ENCODE peak calls at places on chromosome X, in nine cellular contexts. One of them, this sample, is unnamed. For H3K9me3, the result is how much of the 10 kb centered on the place peaks cover.

GRCh38 chrX:103730746-103731508 is 20.2 kb downstream of the TMEM31 start:
- DNase-seq in tibial artery: no peak
- DNase-seq in CD4-positive, alpha-beta T cell: no peak
- DNase-seq in A673: peak
- DNase-seq in uterus: no peak
- DNase-seq in upper lobe of right lung: no peak
- DNase-seq in H9: no peak
- DNase-seq in right lobe of liver: no peak
- DNase-seq in iPS DF 6.9: no peak
- DNase-seq in this sample: no peak

GRCh38 chrX:132694331-132694823 is 205.5 kb upstream of the MBNL3 start:
- DNase-seq in CD4-positive, alpha-beta T cell: no peak
- DNase-seq in A673: no peak
- DNase-seq in uterus: no peak
- DNase-seq in right lobe of liver: no peak
- DNase-seq in H9: no peak
- DNase-seq in iPS DF 6.9: no peak
- DNase-seq in upper lobe of right lung: no peak
- DNase-seq in tibial artery: no peak
- DNase-seq in this sample: no peak

GRCh38 chrX:129726307-129727111 is 12.3 kb upstream of the XPNPEP2 start:
- DNase-seq in CD4-positive, alpha-beta T cell: peak
- DNase-seq in uterus: peak
- DNase-seq in A673: peak
- DNase-seq in upper lobe of right lung: peak
- DNase-seq in H9: peak
- DNase-seq in tibial artery: peak
- DNase-seq in right lobe of liver: peak
- DNase-seq in iPS DF 6.9: peak
- DNase-seq in this sample: no peak

GRCh38 chrX:115957862-115958490 is 212.6 kb upstream of the AGTR2 start:
- DNase-seq in A673: peak
- DNase-seq in tibial artery: no peak
- DNase-seq in upper lobe of right lung: no peak
- DNase-seq in uterus: no peak
- DNase-seq in iPS DF 6.9: no peak
- DNase-seq in CD4-positive, alpha-beta T cell: no peak
- DNase-seq in right lobe of liver: no peak
- DNase-seq in H9: peak
- DNase-seq in this sample: no peak

GRCh38 chrX:107935664-107936433 is 46.3 kb downstream of the TEX13B start:
- DNase-seq in right lobe of liver: no peak
- DNase-seq in H9: peak
- DNase-seq in upper lobe of right lung: no peak
- DNase-seq in A673: peak
- DNase-seq in uterus: no peak
- DNase-seq in tibial artery: no peak
- DNase-seq in CD4-positive, alpha-beta T cell: no peak
- DNase-seq in iPS DF 6.9: no peak
- DNase-seq in this sample: no peak

GRCh38 chrX:17154001-17154400 is 207.5 kb downstream of the REPS2 start:
- DNase-seq in A673: no peak
- DNase-seq in H9: no peak
- DNase-seq in uterus: no peak
- DNase-seq in upper lobe of right lung: no peak
- DNase-seq in tibial artery: no peak
- DNase-seq in right lobe of liver: no peak
- DNase-seq in iPS DF 6.9: no peak
- DNase-seq in CD4-positive, alpha-beta T cell: no peak
- DNase-seq in this sample: no peak

GRCh38 chrX:114626323-114626722 is 42.4 kb downstream of the HTR2C start:
- DNase-seq in H9: no peak
- DNase-seq in iPS DF 6.9: no peak
- DNase-seq in upper lobe of right lung: no peak
- DNase-seq in CD4-positive, alpha-beta T cell: no peak
- DNase-seq in right lobe of liver: no peak
- DNase-seq in A673: peak
- DNase-seq in tibial artery: no peak
- DNase-seq in uterus: no peak
- DNase-seq in this sample: no peak

GRCh38 chrX:31314921-31315320 is 243.1 kb upstream of the FTHL17 start:
- DNase-seq in tibial artery: no peak
- DNase-seq in CD4-positive, alpha-beta T cell: no peak
- DNase-seq in right lobe of liver: no peak
- DNase-seq in iPS DF 6.9: no peak
- DNase-seq in uterus: no peak
- DNase-seq in H9: no peak
- DNase-seq in upper lobe of right lung: no peak
- DNase-seq in A673: no peak
- DNase-seq in this sample: no peak

GRCh38 chrX:78957049-78957767 is 12.0 kb downstream of the P2RY10 start:
- DNase-seq in upper lobe of right lung: no peak
- DNase-seq in A673: no peak
- DNase-seq in iPS DF 6.9: no peak
- DNase-seq in H9: no peak
- DNase-seq in uterus: no peak
- DNase-seq in CD4-positive, alpha-beta T cell: no peak
- DNase-seq in tibial artery: no peak
- DNase-seq in right lobe of liver: no peak
- DNase-seq in this sample: no peak

GRCh38 chrX:151830911-151831310 is 81.8 kb upstream of the MAGEA4 start:
- DNase-seq in upper lobe of right lung: no peak
- DNase-seq in H9: no peak
- DNase-seq in CD4-positive, alpha-beta T cell: no peak
- DNase-seq in uterus: no peak
- DNase-seq in iPS DF 6.9: no peak
- DNase-seq in right lobe of liver: no peak
- DNase-seq in A673: no peak
- DNase-seq in tibial artery: no peak
- DNase-seq in this sample: no peak

GRCh38 chrX:6227445-6227820 is 1.2 kb downstream of the NLGN4X start:
- DNase-seq in uterus: no peak
- DNase-seq in iPS DF 6.9: no peak
- DNase-seq in right lobe of liver: no peak
- DNase-seq in tibial artery: no peak
- DNase-seq in H9: no peak
- DNase-seq in upper lobe of right lung: no peak
- DNase-seq in A673: peak
- DNase-seq in CD4-positive, alpha-beta T cell: no peak
- DNase-seq in this sample: no peak

GRCh38 chrX:133550665-133551064 is 135.4 kb upstream of the GPC4 start:
- DNase-seq in right lobe of liver: no peak
- DNase-seq in A673: no peak
- DNase-seq in H9: no peak
- DNase-seq in uterus: no peak
- DNase-seq in iPS DF 6.9: no peak
- DNase-seq in CD4-positive, alpha-beta T cell: no peak
- DNase-seq in upper lobe of right lung: no peak
- DNase-seq in tibial artery: no peak
- DNase-seq in this sample: no peak

GRCh38 chrX:23673108-23673507 is 5.8 kb downstream of the PRDX4 start:
- DNase-seq in right lobe of liver: no peak
- DNase-seq in A673: no peak
- DNase-seq in H9: no peak
- DNase-seq in uterus: no peak
- DNase-seq in iPS DF 6.9: no peak
- DNase-seq in upper lobe of right lung: no peak
- DNase-seq in CD4-positive, alpha-beta T cell: no peak
- DNase-seq in tibial artery: no peak
- DNase-seq in this sample: no peak

GRCh38 chrX:80721186-80721585 is 88.5 kb downstream of the BRWD3 start:
- DNase-seq in right lobe of liver: no peak
- DNase-seq in H9: no peak
- DNase-seq in A673: no peak
- DNase-seq in tibial artery: no peak
- DNase-seq in upper lobe of right lung: no peak
- DNase-seq in CD4-positive, alpha-beta T cell: no peak
- DNase-seq in iPS DF 6.9: no peak
- DNase-seq in uterus: no peak
- DNase-seq in this sample: no peak
- H3K27ac ChIP-seq in right lobe of liver: no peak
- H3K27ac ChIP-seq in H9: no peak
- H3K27ac ChIP-seq in A673: no peak
- H3K27ac ChIP-seq in tibial artery: no peak
- H3K27ac ChIP-seq in upper lobe of right lung: no peak
- H3K27ac ChIP-seq in CD4-positive, alpha-beta T cell: no peak
- H3K27ac ChIP-seq in iPS DF 6.9: no peak
- H3K27ac ChIP-seq in uterus: no peak
- H3K27ac ChIP-seq in this sample: no peak

GRCh38 chrX:44946771-44947170 is 73.8 kb downstream of the KDM6A start:
- DNase-seq in A673: peak
- DNase-seq in right lobe of liver: no peak
- DNase-seq in CD4-positive, alpha-beta T cell: no peak
- DNase-seq in uterus: no peak
- DNase-seq in iPS DF 6.9: no peak
- DNase-seq in H9: no peak
- DNase-seq in upper lobe of right lung: no peak
- DNase-seq in tibial artery: no peak
- DNase-seq in this sample: no peak

GRCh38 chrX:44951572-44952067 is 78.6 kb downstream of the KDM6A start:
- DNase-seq in H9: no peak
- DNase-seq in A673: no peak
- DNase-seq in iPS DF 6.9: no peak
- DNase-seq in upper lobe of right lung: no peak
- DNase-seq in uterus: no peak
- DNase-seq in right lobe of liver: no peak
- DNase-seq in CD4-positive, alpha-beta T cell: no peak
- DNase-seq in tibial artery: no peak
- DNase-seq in this sample: no peak

GRCh38 chrX:44947995-44948394 is 75.0 kb downstream of the KDM6A start:
- DNase-seq in right lobe of liver: no peak
- DNase-seq in upper lobe of right lung: no peak
- DNase-seq in A673: no peak
- DNase-seq in uterus: no peak
- DNase-seq in H9: no peak
- DNase-seq in iPS DF 6.9: no peak
- DNase-seq in tibial artery: no peak
- DNase-seq in CD4-positive, alpha-beta T cell: no peak
- DNase-seq in this sample: no peak

GRCh38 chrX:44952329-44953027 is 79.5 kb downstream of the KDM6A start:
- DNase-seq in tibial artery: no peak
- DNase-seq in A673: no peak
- DNase-seq in upper lobe of right lung: no peak
- DNase-seq in right lobe of liver: no peak
- DNase-seq in H9: no peak
- DNase-seq in CD4-positive, alpha-beta T cell: no peak
- DNase-seq in uterus: no peak
- DNase-seq in iPS DF 6.9: no peak
- DNase-seq in this sample: no peak

DNA sequence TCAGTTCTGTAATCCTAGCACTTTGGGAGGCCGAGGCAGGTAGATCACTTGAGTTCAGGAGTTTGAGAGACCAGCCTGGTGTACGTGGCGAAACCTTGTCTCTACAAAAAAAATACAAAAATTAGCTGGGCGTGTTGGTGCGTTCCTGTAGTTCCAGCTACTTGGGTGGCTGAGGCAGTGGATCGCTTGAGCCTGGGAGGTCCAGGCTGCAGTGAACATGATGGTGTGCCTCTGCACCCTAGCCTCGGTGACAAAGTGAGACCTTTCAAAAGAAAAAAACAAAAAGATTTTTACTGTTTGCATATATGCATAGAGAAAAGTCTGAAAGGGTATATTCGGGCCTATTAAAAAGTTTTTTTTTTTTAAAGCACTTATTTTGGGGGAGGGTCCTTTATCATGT is 76.1 kb downstream of the KDM6A start:
- DNase-seq in iPS DF 6.9: no peak
- DNase-seq in right lobe of liver: no peak
- DNase-seq in uterus: no peak
- DNase-seq in upper lobe of right lung: no peak
- DNase-seq in tibial artery: no peak
- DNase-seq in A673: no peak
- DNase-seq in H9: no peak
- DNase-seq in CD4-positive, alpha-beta T cell: no peak
- DNase-seq in this sample: no peak
- H3K9me3 ChIP-seq in iPS DF 6.9: under half
- H3K9me3 ChIP-seq in right lobe of liver: under half
- H3K9me3 ChIP-seq in uterus: under half
- H3K9me3 ChIP-seq in upper lobe of right lung: under half
- H3K9me3 ChIP-seq in tibial artery: under half
- H3K9me3 ChIP-seq in A673: under half
- H3K9me3 ChIP-seq in H9: under half
- H3K9me3 ChIP-seq in CD4-positive, alpha-beta T cell: under half
- H3K9me3 ChIP-seq in this sample: under half

DNA sequence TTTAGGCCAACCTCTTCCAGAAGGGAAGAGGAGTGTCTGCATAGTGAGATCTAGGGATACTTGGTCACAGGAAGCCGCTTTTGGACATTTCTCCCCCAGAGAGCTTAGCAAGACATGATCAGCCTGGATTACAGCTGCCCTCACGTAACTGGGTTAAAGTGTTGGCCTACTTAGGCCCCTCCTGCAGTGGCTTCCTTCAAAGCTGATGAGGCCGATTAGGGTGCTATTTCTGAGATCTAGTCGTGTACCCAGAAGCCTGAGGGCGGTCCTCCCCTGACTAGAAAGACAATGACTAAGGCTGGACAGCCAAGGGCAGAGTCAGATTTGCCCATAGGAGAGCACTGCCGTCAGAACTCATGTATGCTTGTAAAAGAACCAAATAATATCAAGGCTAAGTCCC is 135.0 kb downstream of the AMMECR1 start:
- DNase-seq in uterus: no peak
- DNase-seq in iPS DF 6.9: no peak
- DNase-seq in right lobe of liver: no peak
- DNase-seq in H9: no peak
- DNase-seq in upper lobe of right lung: no peak
- DNase-seq in CD4-positive, alpha-beta T cell: no peak
- DNase-seq in A673: no peak
- DNase-seq in tibial artery: no peak
- DNase-seq in this sample: no peak
- H3K27ac ChIP-seq in uterus: no peak
- H3K27ac ChIP-seq in iPS DF 6.9: no peak
- H3K27ac ChIP-seq in right lobe of liver: no peak
- H3K27ac ChIP-seq in H9: no peak
- H3K27ac ChIP-seq in upper lobe of right lung: no peak
- H3K27ac ChIP-seq in CD4-positive, alpha-beta T cell: no peak
- H3K27ac ChIP-seq in A673: no peak
- H3K27ac ChIP-seq in tibial artery: no peak
- H3K27ac ChIP-seq in this sample: peak

DNA sequence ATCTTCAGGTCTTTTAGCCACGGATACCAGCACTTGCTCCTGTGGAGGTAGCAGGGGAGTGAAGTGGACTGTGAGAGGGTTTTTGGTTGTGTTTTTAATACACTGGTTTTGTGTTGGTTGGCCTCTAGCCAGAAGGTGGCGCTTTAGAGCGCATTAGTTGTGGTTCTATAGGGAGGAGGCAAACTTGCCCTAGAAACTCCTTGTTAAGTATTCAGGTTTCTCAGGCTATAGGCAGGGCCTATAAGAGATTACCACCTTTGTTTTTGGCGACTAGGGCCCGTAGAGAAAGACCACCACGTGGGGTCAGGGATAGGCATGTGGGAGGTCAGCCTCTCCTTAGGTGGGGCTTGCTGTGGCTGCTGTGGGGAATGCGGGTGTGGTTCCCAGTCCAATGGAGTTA is 221.6 kb upstream of the SPANXN4 start:
- DNase-seq in A673: peak
- DNase-seq in right lobe of liver: no peak
- DNase-seq in upper lobe of right lung: no peak
- DNase-seq in CD4-positive, alpha-beta T cell: no peak
- DNase-seq in iPS DF 6.9: no peak
- DNase-seq in H9: peak
- DNase-seq in tibial artery: no peak
- DNase-seq in uterus: no peak
- DNase-seq in this sample: no peak
- H3K9me3 ChIP-seq in A673: under half
- H3K9me3 ChIP-seq in right lobe of liver: under half
- H3K9me3 ChIP-seq in upper lobe of right lung: under half
- H3K9me3 ChIP-seq in CD4-positive, alpha-beta T cell: under half
- H3K9me3 ChIP-seq in iPS DF 6.9: under half
- H3K9me3 ChIP-seq in H9: under half
- H3K9me3 ChIP-seq in tibial artery: under half
- H3K9me3 ChIP-seq in uterus: under half
- H3K9me3 ChIP-seq in this sample: under half